ENCODE peak calls at places on chromosomes 11 and 22, in four cellular contexts. F is GM12878, Q is PC-3, D is astrocyte. O is an unnamed sample.

GRCh38 chr22:17143826-17144225 is 15.3 kb downstream of the HDHD5 start:
- DNase-seq in F (no peak), Q (no peak), D (no peak), O (no peak)

GRCh38 chr22:31586137-31586920 is 75.7 kb downstream of the PISD start:
- DNase-seq in F (no peak), Q (no peak), D (peak; percentile 40), O (no peak)

GRCh38 chr11:10592331-10592730 is 23.9 kb upstream of the LYVE1 start:
- DNase-seq in F (no peak), Q (peak; percentile 91), D (peak; percentile 95), O (peak; percentile 91)

GRCh38 chr11:34364102-34364501 is 6.3 kb upstream of the ABTB2 start:
- DNase-seq in F (no peak), Q (no peak), D (no peak), O (no peak)

GRCh38 chr11:134271978-134272377 is 4.2 kb upstream of the GLB1L3 start:
- DNase-seq in F (no peak), Q (no peak), D (no peak), O (no peak)

GRCh38 chr11:11179239-11179638 is 173.8 kb downstream of the CSNK2A3 start:
- DNase-seq in F (no peak), Q (peak; percentile 73), D (peak; percentile 79), O (peak; percentile 86)

GRCh38 chr22:49317369-49317768 is 510.3 kb downstream of the BRD1 start:
- DNase-seq in F (no peak), Q (no peak), D (no peak), O (no peak)

GRCh38 chr11:14320020-14320419 is 39.0 kb downstream of the RRAS2 start:
- DNase-seq in F (peak; percentile 90), Q (no peak), D (peak; percentile 74), O (no peak)

GRCh38 chr11:87256694-87257340 is 219.1 kb downstream of the TMEM135 start:
- DNase-seq in F (no peak), Q (no peak), D (no peak), O (no peak)
- TF ChIP-seq EZH2 in F (no peak), Q (no peak), D (no peak), O (no peak)

DNA sequence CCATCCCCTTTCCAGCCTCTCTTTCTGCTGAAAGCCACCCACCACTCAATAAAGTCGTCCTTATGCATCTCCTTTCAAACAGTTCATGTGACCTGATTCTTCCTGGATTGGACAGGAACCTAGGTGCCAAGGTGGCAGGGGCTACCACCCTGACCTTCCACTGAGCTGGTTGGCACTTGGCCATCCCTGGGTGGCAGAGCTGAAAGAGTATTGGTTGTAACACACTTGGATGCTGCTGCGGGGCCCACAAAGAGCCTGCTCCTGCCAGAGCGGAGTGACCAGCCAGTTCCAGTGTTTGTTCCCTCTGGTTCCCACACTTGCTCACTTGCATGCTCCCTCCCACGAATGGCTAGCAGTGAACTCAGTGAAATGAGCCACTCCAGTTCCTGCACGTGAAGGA is 57.2 kb upstream of the OR4C15 start:
- DNase-seq in F (no peak), Q (no peak), D (no peak), O (no peak)
- H3K9me3 ChIP-seq in F (no peaks in the 10 kb centered on the region), Q (peaks cover 24% of the 10 kb centered on the region), D (peaks cover 15% of the 10 kb centered on the region), O (peaks cover 32% of the 10 kb centered on the region)

GRCh38 chr22:33325232-33326004 is 267.2 kb upstream of the SYN3 start:
- DNase-seq in F (peak; percentile 87), Q (no peak), D (no peak), O (no peak)
- H2AFZ ChIP-seq in F (no peak overlapping the region), Q (no peak overlapping the region), D (no peak overlapping the region), O (no peak overlapping the region)

GRCh38 chr11:118153976-118154375 is 1.4 kb upstream of the SCN4B start:
- DNase-seq in F (no peak), Q (no peak), D (no peak), O (no peak)

GRCh38 chr11:118153516-118153915 is 893 bp upstream of the SCN4B start:
- DNase-seq in F (no peak), Q (no peak), D (no peak), O (no peak)

GRCh38 chr11:118155781-118156530 is 3.3 kb upstream of the SCN4B start:
- DNase-seq in F (no peak), Q (no peak), D (no peak), O (no peak)

GRCh38 chr11:118157186-118157895 is 4.7 kb upstream of the SCN4B start:
- DNase-seq in F (no peak), Q (no peak), D (no peak), O (no peak)

GRCh38 chr11:118156531-118157185 is 4.0 kb upstream of the SCN4B start:
- DNase-seq in F (no peak), Q (peak; percentile 39), D (no peak), O (no peak)
- TF ChIP-seq EZH2 in F (no peak), Q (no peak), D (peak; percentile 2), O (no peak)

GRCh38 chr22:47295982-47296381 is 533.5 kb downstream of the TBC1D22A start:
- DNase-seq in F (no peak), Q (no peak), D (no peak), O (no peak)
- H3K9me3 ChIP-seq in F (no peaks in the 10 kb centered on the region), Q (no peaks in the 10 kb centered on the region), D (no peaks in the 10 kb centered on the region), O (peaks cover 52% of the 10 kb centered on the region)

GRCh38 chr11:123525072-123525471 is 95.0 kb downstream of the GRAMD1B start:
- DNase-seq in F (no peak), Q (no peak), D (no peak), O (no peak)
- H2AFZ ChIP-seq in F (no peak overlapping the region), Q (no peak overlapping the region), D (peak overlapping the region; percentile 43), O (peak overlapping the region; percentile 71)

GRCh38 chr11:17476317-17477083 is at the start of gene ABCC8:
- DNase-seq in F (no peak), Q (no peak), D (no peak), O (peak; percentile 15)

GRCh38 chr11:17477084-17477333 is 364 bp upstream of the ABCC8 start:
- DNase-seq in F (no peak), Q (no peak), D (no peak), O (no peak)

GRCh38 chr11:17477361-17477760 is 716 bp upstream of the ABCC8 start:
- DNase-seq in F (no peak), Q (no peak), D (no peak), O (no peak)

GRCh38 chr11:17478064-17478463 is 1.4 kb upstream of the ABCC8 start:
- DNase-seq in F (no peak), Q (no peak), D (no peak), O (no peak)

GRCh38 chr11:17475666-17476316 is 854 bp downstream of the ABCC8 start:
- DNase-seq in F (no peak), Q (no peak), D (no peak), O (no peak)
- TF ChIP-seq EZH2 in F (no peak), Q (no peak), D (no peak), O (no peak)

GRCh38 chr22:47994899-47995573 is 1232.6 kb downstream of the TBC1D22A start:
- DNase-seq in F (no peak), Q (no peak), D (no peak), O (no peak)
- H3K9me3 ChIP-seq in F (no peaks in the 10 kb centered on the region), Q (no peaks in the 10 kb centered on the region), D (peaks cover 24% of the 10 kb centered on the region), O (peaks cover 33% of the 10 kb centered on the region)

GRCh38 chr11:65979261-65979759 is 17.8 kb downstream of the SART1 start:
- DNase-seq in F (no peak), Q (no peak), D (no peak), O (no peak)

GRCh38 chr11:65981101-65981740 is 19.7 kb downstream of the SART1 start:
- DNase-seq in F (no peak), Q (no peak), D (no peak), O (no peak)

GRCh38 chr11:65983589-65983987 is 18.4 kb downstream of the EIF1AD start:
- DNase-seq in F (no peak), Q (no peak), D (no peak), O (no peak)

GRCh38 chr11:65981972-65982823 is 19.8 kb downstream of the EIF1AD start:
- DNase-seq in F (no peak), Q (no peak), D (no peak), O (no peak)

DNA sequence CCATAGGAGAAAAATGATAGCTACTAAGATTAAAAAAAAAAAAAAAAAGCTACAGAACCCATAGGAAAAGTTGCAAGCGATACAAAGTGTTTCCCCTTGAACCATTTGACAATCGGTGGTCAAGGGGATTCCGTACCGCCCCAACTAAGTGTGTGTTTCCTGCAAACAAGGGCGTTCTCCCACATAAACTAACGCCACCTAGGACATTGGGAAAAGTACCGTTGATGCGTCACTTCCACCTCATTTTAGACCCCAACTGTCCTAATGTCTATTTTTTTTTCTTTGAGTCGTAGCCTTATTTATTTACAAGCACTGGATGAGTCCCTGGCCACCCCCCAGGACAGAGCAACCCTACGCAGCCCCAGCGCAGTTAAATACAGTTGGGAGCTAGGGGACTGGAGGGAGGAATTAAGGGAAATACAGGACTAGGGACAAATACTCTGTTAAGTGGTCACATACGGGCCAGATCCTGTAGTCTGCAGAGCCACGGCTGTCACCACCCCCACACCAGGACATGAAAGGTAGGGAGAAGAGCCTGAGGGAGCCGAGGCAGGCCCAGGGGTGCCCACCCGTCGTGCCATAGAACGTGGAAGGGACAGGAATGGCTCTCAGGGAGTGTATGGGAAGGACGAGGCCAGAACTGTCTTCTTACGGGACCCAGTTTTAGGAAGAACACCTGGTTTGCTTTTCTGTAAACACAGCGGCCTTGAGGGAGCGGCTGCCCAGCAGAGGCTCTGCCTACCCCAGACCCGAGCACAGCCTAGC is 19.0 kb downstream of the EIF1AD start:
- DNase-seq in F (no peak), Q (no peak), D (no peak), O (no peak)
- H2AFZ ChIP-seq in F (no peak overlapping the region), Q (no peak overlapping the region), D (no peak overlapping the region), O (no peak overlapping the region)